ENCODE peak calls at places on chromosomes 5 and 9, in four cellular contexts. U is endodermal cell, G is HFF-Myc, X is cardiac muscle cell. E is an unnamed sample.

GRCh38 chr5:134113908-134114875 is at the start of gene TCF7:
- DNase-seq in U (peak), X (peak), G (no peak), E (no peak)

GRCh38 chr5:61701877-61702602 is 370.0 kb downstream of the ZSWIM6 start:
- DNase-seq in X (no peak), U (no peak), G (no peak), E (no peak)

GRCh38 chr5:143986567-143987242 is 174.7 kb downstream of the HMHB1 start:
- DNase-seq in G (no peak), U (no peak), X (peak), E (no peak)

GRCh38 chr9:32069169-32069813 is 315.2 kb upstream of the ACO1 start:
- DNase-seq in U (no peak), X (no peak), G (no peak), E (no peak)

GRCh38 chr9:132160802-132161742 is 786 bp upstream of the NTNG2 start:
- DNase-seq in G (no peak), U (peak), X (peak), E (no peak)

GRCh38 chr5:116042375-116042774 is 10.1 kb downstream of the ARL14EPL start:
- DNase-seq in G (no peak), U (no peak), X (no peak), E (no peak)

GRCh38 chr9:119639287-119639955 is 270.2 kb upstream of the BRINP1 start:
- DNase-seq in G (no peak), U (peak), X (no peak), E (peak)

GRCh38 chr5:143636951-143637528 is 174.9 kb upstream of the HMHB1 start:
- DNase-seq in X (peak), G (no peak), U (no peak), E (no peak)

GRCh38 chr9:112719292-112719691 is 1.4 kb upstream of the INIP start:
- DNase-seq in X (peak), U (no peak), G (no peak), E (no peak)

GRCh38 chr9:114120192-114121014 is 21.3 kb upstream of the KIF12 start:
- DNase-seq in X (no peak), G (no peak), U (peak), E (no peak)

GRCh38 chr9:68981825-68982224 is 32.1 kb downstream of the PRKACG start:
- DNase-seq in U (no peak), X (peak), G (no peak), E (no peak)

DNA sequence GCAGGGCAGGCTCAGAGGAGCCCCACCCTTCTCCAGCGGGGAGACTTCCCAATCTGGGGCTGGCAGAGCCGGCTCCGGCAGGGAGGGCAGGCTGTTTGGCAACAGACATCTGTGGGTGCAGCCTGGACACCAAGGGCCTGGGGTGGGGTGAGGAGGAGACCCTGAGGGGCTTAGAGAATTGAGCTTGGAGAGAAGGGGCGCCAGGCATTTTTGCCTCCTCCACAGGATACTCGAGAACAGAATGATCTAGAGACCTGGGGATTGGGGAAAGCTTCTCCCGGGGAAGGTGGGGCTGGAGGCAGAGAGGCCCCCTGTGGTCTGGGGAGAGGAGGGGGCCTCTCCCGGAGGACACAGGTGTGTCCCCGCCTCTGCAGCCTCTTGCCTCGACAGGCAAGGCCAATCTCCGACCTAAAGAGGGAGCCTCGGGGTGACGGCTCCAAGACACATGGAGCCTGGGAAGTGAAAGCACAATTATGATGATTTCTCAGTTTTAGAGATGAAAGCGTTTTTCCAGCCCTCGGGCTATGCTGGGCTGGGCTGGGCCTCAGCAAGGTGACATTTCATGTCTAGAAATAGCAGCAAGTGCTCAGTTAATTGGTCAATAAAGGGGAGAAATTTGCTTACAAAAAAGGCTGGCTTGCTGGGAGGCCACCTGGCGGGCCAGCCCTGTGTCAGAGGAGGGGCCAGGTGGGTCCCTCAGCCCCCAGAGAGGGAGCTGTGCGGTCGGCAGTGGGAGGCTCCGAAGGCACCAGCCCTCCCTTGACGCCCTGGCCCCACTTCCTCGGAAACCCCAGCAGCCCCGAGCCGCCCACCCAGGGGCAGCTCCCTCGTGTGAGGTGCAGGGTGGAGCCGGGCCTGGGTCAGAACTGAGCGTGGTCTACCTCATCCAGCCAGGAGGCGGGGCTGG is 8.2 kb downstream of the LHX3 start:
- DNase-seq in G (no peak), X (no peak), U (peak), E (no peak)
- H3K4me3 ChIP-seq in G (no peak), X (no peak), U (no peak), E (no peak)

DNA sequence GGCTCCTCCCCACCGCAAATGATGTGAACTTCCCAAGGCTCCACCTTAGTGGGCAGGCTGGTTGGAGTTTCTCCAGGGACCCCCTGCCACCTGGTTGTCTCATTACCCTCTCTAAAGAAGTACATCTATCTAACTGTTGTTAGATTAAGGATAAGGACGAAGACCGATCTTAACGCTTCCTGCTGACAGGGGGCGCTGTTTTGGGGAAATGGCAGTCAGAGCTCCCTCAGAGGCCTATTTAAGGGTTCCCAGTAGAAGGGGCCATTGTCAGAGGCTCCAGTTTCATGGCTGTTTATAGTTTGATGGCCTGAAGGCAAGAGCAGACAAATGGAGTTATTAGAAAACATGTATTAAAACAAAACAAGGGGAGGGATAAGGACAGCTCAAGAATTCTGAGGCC is 100.1 kb downstream of the SPEF2 start:
- DNase-seq in G (no peak), U (peak), X (no peak), E (no peak)
- TF ChIP-seq CTCF in G (no peak), U (peak), X (no peak), E (peak)

GRCh38 chr9:18463991-18464390 is 10.0 kb upstream of the ADAMTSL1 start:
- DNase-seq in G (no peak), U (no peak), X (no peak), E (no peak)

GRCh38 chr9:18457498-18457897 is 16.5 kb upstream of the ADAMTSL1 start:
- DNase-seq in G (no peak), X (peak), U (no peak), E (no peak)

GRCh38 chr9:18461496-18461895 is 12.5 kb upstream of the ADAMTSL1 start:
- DNase-seq in X (no peak), G (no peak), U (no peak), E (no peak)

GRCh38 chr9:18456624-18457237 is 17.2 kb upstream of the ADAMTSL1 start:
- DNase-seq in G (no peak), X (no peak), U (no peak), E (no peak)

DNA sequence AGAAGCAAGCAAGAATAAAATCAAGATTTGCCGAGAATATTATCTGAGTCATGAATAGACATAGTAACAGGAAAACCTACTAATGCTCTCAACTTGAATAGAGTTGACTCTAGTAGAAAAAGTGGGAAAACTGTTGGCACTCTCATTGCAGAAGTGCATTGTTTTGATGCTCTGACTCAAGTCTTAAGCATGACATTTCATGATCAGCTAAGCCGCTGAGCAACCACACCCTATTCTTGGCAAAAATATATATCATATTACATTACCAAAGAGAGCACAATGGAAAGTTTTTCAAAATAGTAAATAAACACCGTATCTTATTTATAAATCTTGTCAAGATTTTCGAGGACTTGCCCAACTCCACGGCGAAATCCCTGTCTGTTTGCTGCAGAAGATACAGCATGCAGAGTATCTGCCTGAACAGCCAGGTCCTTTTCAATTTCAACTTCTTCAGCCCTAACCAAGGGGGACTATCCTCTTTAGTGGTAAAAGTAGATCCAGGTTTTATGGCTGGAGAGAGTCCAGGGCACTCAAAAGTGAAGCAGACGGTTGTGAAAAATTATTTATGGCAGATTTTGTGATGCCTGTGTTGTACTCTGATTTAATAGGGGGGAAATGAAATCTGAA is 13.9 kb upstream of the ADAMTSL1 start:
- DNase-seq in G (peak), X (peak), U (no peak), E (no peak)
- H3K4me3 ChIP-seq in G (no peak), X (no peak), U (no peak), E (no peak)

DNA sequence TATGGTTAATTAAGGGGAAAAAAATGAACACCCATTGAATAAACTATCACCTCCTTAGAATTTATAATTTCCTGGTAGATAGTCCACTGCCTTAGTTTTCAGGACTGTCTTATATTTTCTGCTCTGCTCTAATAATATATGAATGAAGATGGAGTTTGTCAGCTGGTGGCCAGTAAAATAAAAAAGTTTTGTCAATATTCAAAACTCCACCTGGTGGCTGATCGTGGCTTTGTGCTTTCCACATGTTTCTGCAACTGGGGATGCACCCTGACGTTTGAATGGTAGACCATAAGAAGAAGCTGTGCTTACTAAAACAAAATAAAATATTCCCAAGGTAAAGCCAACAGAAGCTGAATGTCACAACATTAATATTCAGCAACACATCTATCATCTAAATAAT is 286.6 kb upstream of the IZUMO3 start:
- DNase-seq in G (no peak), U (peak), X (no peak), E (no peak)
- TF ChIP-seq CTCF in G (peak), U (peak), X (no peak), E (peak)

DNA sequence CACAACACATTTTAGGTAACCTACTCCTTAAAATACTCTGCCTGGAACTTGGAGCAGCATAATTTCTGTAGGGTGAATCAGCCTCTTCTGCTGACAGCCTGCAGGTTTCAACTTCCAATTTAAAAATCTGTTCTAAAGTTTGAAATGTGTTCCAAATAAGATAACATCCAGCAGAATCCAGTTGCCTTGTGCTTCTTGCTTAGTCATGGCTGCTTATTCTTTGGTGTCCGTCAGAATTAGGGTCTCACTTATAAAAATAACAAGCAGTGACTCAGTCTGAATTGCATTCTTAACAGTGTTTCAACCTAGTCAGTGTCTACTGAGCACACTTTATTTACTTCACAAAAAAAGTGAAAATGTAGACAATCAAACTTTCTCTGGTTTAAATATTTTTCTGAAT is 3.7 kb downstream of the CDH6 start:
- DNase-seq in U (no peak), G (no peak), X (peak), E (no peak)
- H3K4me3 ChIP-seq in U (no peak), G (no peak), X (no peak), E (peak)

DNA sequence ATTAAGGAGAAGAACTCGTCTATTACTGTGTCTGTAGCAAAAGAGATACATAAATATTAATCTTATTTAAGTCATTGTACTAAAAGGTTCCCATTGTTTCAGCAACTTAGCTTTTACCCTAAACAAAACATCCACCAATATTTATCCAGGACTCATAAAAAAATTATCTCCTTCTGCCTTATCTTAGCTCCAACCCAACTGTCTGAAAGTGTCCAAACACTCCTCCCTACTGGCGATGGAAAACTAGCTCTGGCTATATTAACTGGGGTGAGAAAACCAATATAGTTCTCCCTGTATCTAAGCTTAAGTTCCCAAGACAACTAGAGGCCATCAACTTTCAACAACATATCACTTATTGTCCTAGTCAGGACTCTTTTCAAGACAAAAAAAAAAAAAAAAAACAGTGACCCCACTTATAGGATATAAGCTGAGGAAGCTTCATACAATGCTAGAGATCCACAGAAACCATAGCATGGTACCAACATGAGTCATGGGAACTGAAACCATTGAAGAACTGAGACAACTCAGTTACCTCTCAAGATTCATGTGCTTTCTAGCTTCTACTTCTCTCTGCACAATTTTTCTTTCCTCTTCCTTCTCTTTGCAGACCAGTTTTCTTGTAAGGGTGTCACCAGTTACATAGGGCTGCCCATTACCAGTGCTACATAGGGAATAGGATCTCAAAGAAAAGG is 150.7 kb upstream of the RASA1 start:
- DNase-seq in U (no peak), X (no peak), G (no peak), E (no peak)
- TF ChIP-seq CTCF in U (no peak), X (no peak), G (no peak), E (no peak)

GRCh38 chr5:11904270-11904906 is at the start of gene CTNND2:
- DNase-seq in X (peak), G (no peak), U (peak), E (no peak)
- H3K4me3 ChIP-seq in X (peak), G (no peak), U (peak), E (no peak)

E was measured in epithelial cell of proximal tubule.